ENCODE peak calls at places on chromosomes 1 and 21, in six cellular contexts. Z is AG09309; K is PC-9; M is HS-5; L is nephron progenitor cell; H is activated T-helper 1 cell treated with anti-CD3 and anti-CD28 coated beads, Interleukin-2, amount 50 U/mL, for 16 hours. T is an unnamed sample.

GRCh38 chr1:8705104-8705503 is 112.3 kb downstream of the RERE start:
- DNase-seq in Z (no peak), K (no peak), M (no peak), L (no peak), H (no peak), T (no peak)

GRCh38 chr21:39934895-39935294 is 67.7 kb downstream of the PCP4 start:
- DNase-seq in Z (no peak), K (no peak), M (no peak), L (no peak), H (no peak), T (no peak)

GRCh38 chr1:153742411-153743142 is 14.7 kb downstream of the INTS3 start:
- DNase-seq in Z (peak; percentile 50), K (no peak), M (no peak), L (no peak), H (no peak), T (no peak)

GRCh38 chr1:234608720-234609527 is 1.1 kb downstream of the IRF2BP2 start:
- DNase-seq in Z (no peak), K (no peak), M (no peak), L (peak; percentile 56), H (peak; percentile 31), T (no peak)

GRCh38 chr1:248905662-248905948 is 430 bp upstream of the PGBD2 start:
- DNase-seq in Z (no peak), K (no peak), M (no peak), L (no peak), H (no peak), T (no peak)

GRCh38 chr1:211591980-211592493 is 13.1 kb upstream of the SLC30A1 start:
- DNase-seq in Z (peak; percentile 72), K (peak; percentile 54), M (peak; percentile 60), L (no peak), H (no peak), T (no peak)

GRCh38 chr1:156922986-156923564 is 2.6 kb downstream of the LRRC71 start:
- DNase-seq in Z (no peak), K (peak; percentile 59), M (no peak), L (no peak), H (no peak), T (no peak)

GRCh38 chr21:22965455-22966125 is 1967.4 kb downstream of the NCAM2 start:
- DNase-seq in Z (no peak), K (no peak), M (peak; percentile 20), L (no peak), H (no peak), T (no peak)

GRCh38 chr1:39178541-39179431 is 25.7 kb upstream of the MACF1 start:
- DNase-seq in Z (no peak), K (peak; percentile 94), M (peak; percentile 90), L (no peak), H (no peak), T (no peak)

T was measured in DMS 273 treated with DMSO at 0.1 percent for 48 hours.